ENCODE peak calls at places on chromosomes 1 and 21, in seven cellular contexts. Y is NCI-H524 treated with DMSO at 0.1 percent for 48 hours; G is activated T-cell treated with anti-CD3 and anti-CD28 coated beads for 1 hour; M is stimulated activated naive CD8-positive, alpha-beta T cell treated with anti-CD3 and anti-CD28 coated beads, Interleukin-15, Interleukin-2, amounts not matched to agents 100 U/mL and 50 U/mL, for 24 hours; O is AG09319; Q is activated CD4-positive, alpha-beta T cell treated with anti-CD3 and anti-CD28 coated beads, Interleukin-2, amount 50 U/mL, for 1 hour; J is glomerular endothelial cell. H is an unnamed sample.

GRCh38 chr1:42933610-42934009 is 25.1 kb downstream of the SLC2A1 start:
- DNase-seq in J (no peak), G (no peak), Q (no peak), Y (no peak), M (peak), O (no peak), H (no peak)

GRCh38 chr1:8040586-8040985 is 14.5 kb upstream of the ERRFI1 start:
- DNase-seq in M (no peak), Q (no peak), J (peak), Y (no peak), G (no peak), O (peak), H (peak)

GRCh38 chr1:111811891-111812290 is 56.2 kb downstream of the DDX20 start:
- DNase-seq in O (no peak), G (no peak), M (no peak), Q (no peak), Y (no peak), J (no peak), H (no peak)

GRCh38 chr1:201551877-201552731 is 13.2 kb downstream of the NAV1 start:
- DNase-seq in Q (no peak), M (no peak), Y (no peak), O (no peak), G (no peak), J (no peak), H (no peak)

GRCh38 chr1:227317541-227318002 is 720 bp downstream of the CDC42BPA start:
- DNase-seq in J (no peak), M (peak), Q (no peak), G (no peak), Y (no peak), O (peak), H (no peak)

GRCh38 chr1:45326627-45327591 is at the start of gene HPDL:
- DNase-seq in O (no peak), M (peak), G (peak), Y (peak), Q (peak), J (no peak), H (peak)

GRCh38 chr1:240712014-240712731 is 100.2 kb upstream of the GREM2 start:
- DNase-seq in O (peak), Q (no peak), Y (no peak), M (no peak), J (no peak), G (no peak), H (no peak)

GRCh38 chr21:28253378-28253777 is 739.3 kb downstream of the LTN1 start:
- DNase-seq in Q (no peak), J (no peak), Y (no peak), G (no peak), O (no peak), M (no peak), H (no peak)

GRCh38 chr1:176174108-176174507 is 33.0 kb downstream of the COP1 start:
- DNase-seq in O (no peak), J (no peak), G (no peak), Q (no peak), Y (no peak), M (no peak), H (no peak)

GRCh38 chr21:36472377-36472776 is 7.5 kb downstream of the CLDN14 start:
- DNase-seq in M (no peak), Y (no peak), O (no peak), Q (no peak), G (no peak), J (no peak), H (no peak)

GRCh38 chr1:89460348-89460747 is 64.3 kb upstream of the LRRC8B start:
- DNase-seq in J (no peak), Y (no peak), Q (no peak), M (no peak), O (no peak), G (no peak), H (no peak)

GRCh38 chr1:59061876-59062275 is 235.0 kb upstream of the FGGY start:
- DNase-seq in M (no peak), Q (no peak), J (peak), Y (no peak), G (no peak), O (peak), H (peak)